ENCODE peak calls at places on chromosomes 16 and 17, in seven cellular contexts. T is CD4-positive, CD25-positive, alpha-beta regulatory T cell; K is A673; A is PC-9; F is body of pancreas; P is H7; Z is fibroblast of lung. N is an unnamed sample.
A peak's percentile ranks its signal among the peaks of the same experiment; 100 is the strongest.

GRCh38 chr16:73057369-73058210 is 9.7 kb upstream of the ZFHX3 start:
- DNase-seq in K (peak; percentile 42), T (no peak), P (peak; percentile 83), A (no peak), F (peak; percentile 38), Z (no peak), N (no peak)

GRCh38 chr16:27340654-27341053 is 26.9 kb downstream of the IL4R start:
- DNase-seq in Z (no peak), T (no peak), A (no peak), K (no peak), P (no peak), F (no peak), N (no peak)

GRCh38 chr17:65750678-65751077 is 189.2 kb upstream of the AXIN2 start:
- DNase-seq in T (peak; percentile 19), F (peak; percentile 81), K (peak; percentile 63), P (no peak), A (peak; percentile 89), Z (peak; percentile 88), N (peak; percentile 78)

GRCh38 chr17:50909765-50910661 is 43.9 kb upstream of the TOB1 start:
- DNase-seq in P (no peak), F (no peak), T (peak; percentile 53), A (no peak), K (no peak), Z (no peak), N (no peak)

GRCh38 chr17:39769974-39770587 is 32.3 kb downstream of the GRB7 start:
- DNase-seq in F (no peak), A (peak; percentile 99), Z (no peak), T (peak; percentile 48), P (no peak), K (no peak), N (peak; percentile 40)

GRCh38 chr17:9755083-9755482 is 36.3 kb downstream of the DHRS7C start:
- DNase-seq in Z (no peak), T (no peak), A (no peak), P (no peak), F (no peak), K (no peak), N (no peak)

GRCh38 chr17:71699907-71700306 is 420.9 kb upstream of the SOX9 start:
- DNase-seq in P (no peak), T (no peak), F (no peak), A (no peak), K (no peak), Z (no peak), N (no peak)

GRCh38 chr17:57121308-57122042 is 36.4 kb downstream of the AKAP1 start:
- DNase-seq in T (no peak), F (peak; percentile 55), P (peak; percentile 82), K (peak; percentile 58), Z (peak; percentile 51), A (no peak), N (peak; percentile 68)

GRCh38 chr17:82645516-82645915 is 2.7 kb downstream of the WDR45B start:
- DNase-seq in T (no peak), A (no peak), P (no peak), F (no peak), K (no peak), Z (no peak), N (no peak)

GRCh38 chr17:60229189-60229802 is 79.5 kb downstream of the CA4 start:
- DNase-seq in K (peak; percentile 52), Z (peak; percentile 34), P (no peak), A (no peak), F (no peak), T (no peak), N (peak; percentile 13)

GRCh38 chr17:8133398-8133797 is 9.5 kb upstream of the HES7 start:
- DNase-seq in Z (no peak), F (no peak), P (peak; percentile 84), A (no peak), T (no peak), K (no peak), N (no peak)

GRCh38 chr16:11207646-11208045 is 48.4 kb downstream of the SOCS1 start:
- DNase-seq in A (no peak), P (no peak), Z (no peak), F (no peak), T (no peak), K (no peak), N (no peak)

GRCh38 chr17:8887834-8888703 is 20.6 kb upstream of the PIK3R6 start:
- DNase-seq in T (no peak), A (no peak), Z (peak; percentile 38), K (no peak), F (no peak), P (peak; percentile 90), N (peak; percentile 69)

GRCh38 chr16:74034862-74035261 is 261.8 kb upstream of the PSMD7 start:
- DNase-seq in P (peak; percentile 32), K (peak; percentile 49), T (no peak), Z (peak; percentile 69), A (no peak), F (no peak), N (no peak)

GRCh38 chr17:79549111-79549915 is 61.5 kb downstream of the RBFOX3 start:
- DNase-seq in A (no peak), F (no peak), K (no peak), T (no peak), P (peak; percentile 88), Z (no peak), N (no peak)
- H3K27me3 ChIP-seq in A (peaks cover 67% of the 10 kb centered on the region), F (no peaks in the 10 kb centered on the region), K (peaks cover 35% of the 10 kb centered on the region), T (no peaks in the 10 kb centered on the region), P (no peaks in the 10 kb centered on the region), Z (no peaks in the 10 kb centered on the region), N (no peaks in the 10 kb centered on the region)

GRCh38 chr17:79144090-79144610 is 69.5 kb downstream of the ENGASE start:
- DNase-seq in P (no peak), A (no peak), K (no peak), Z (no peak), F (no peak), T (no peak), N (no peak)
- H3K27me3 ChIP-seq in P (no peaks in the 10 kb centered on the region), A (peaks cover 90% of the 10 kb centered on the region), K (peaks cover 35% of the 10 kb centered on the region), Z (no peaks in the 10 kb centered on the region), F (no peaks in the 10 kb centered on the region), T (no peaks in the 10 kb centered on the region), N (no peaks in the 10 kb centered on the region)

GRCh38 chr17:48998557-48999440 is 1.6 kb downstream of the IGF2BP1 start:
- DNase-seq in Z (peak; percentile 59), F (no peak), T (no peak), A (no peak), K (peak; percentile 77), P (no peak), N (no peak)
- H3K27me3 ChIP-seq in Z (peaks cover 70% of the 10 kb centered on the region), F (peaks cover 7% of the 10 kb centered on the region), T (peaks cover 69% of the 10 kb centered on the region), A (no peaks in the 10 kb centered on the region), K (no peaks in the 10 kb centered on the region), P (no peaks in the 10 kb centered on the region), N (no peaks in the 10 kb centered on the region)

DNA sequence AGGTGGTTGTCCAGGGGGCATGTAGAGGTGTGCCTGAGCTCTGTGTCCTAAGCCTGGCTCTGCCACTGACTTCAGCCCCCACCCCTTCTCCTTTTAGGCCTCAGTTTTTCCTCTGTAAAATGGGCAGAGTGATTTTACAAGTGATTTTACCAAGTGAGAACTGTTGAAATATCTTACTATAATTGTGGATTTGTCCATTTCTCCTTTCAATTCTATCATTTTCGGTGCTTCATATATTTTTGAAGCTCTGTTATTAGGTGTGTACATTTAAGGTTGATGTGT is 21.7 kb upstream of the HOXB9 start:
- DNase-seq in A (no peak), P (no peak), T (no peak), F (no peak), Z (no peak), K (no peak), N (no peak)
- H3K27me3 ChIP-seq in A (peaks cover 52% of the 10 kb centered on the region), P (peaks cover 72% of the 10 kb centered on the region), T (peaks cover 35% of the 10 kb centered on the region), F (no peaks in the 10 kb centered on the region), Z (peaks cover 49% of the 10 kb centered on the region), K (peaks cover 4% of the 10 kb centered on the region), N (peaks cover 43% of the 10 kb centered on the region)

GRCh38 chr16:4214215-4214621 is 27.7 kb downstream of the SRL start:
- DNase-seq in T (no peak), F (no peak), K (peak; percentile 46), P (no peak), Z (peak; percentile 82), A (peak; percentile 93), N (peak; percentile 53)
- H3K27me3 ChIP-seq in T (peaks cover 4% of the 10 kb centered on the region), F (no peaks in the 10 kb centered on the region), K (no peaks in the 10 kb centered on the region), P (no peaks in the 10 kb centered on the region), Z (no peaks in the 10 kb centered on the region), A (no peaks in the 10 kb centered on the region), N (no peaks in the 10 kb centered on the region)

GRCh38 chr17:27413792-27414191 is 42.5 kb upstream of the KSR1 start:
- DNase-seq in A (no peak), P (no peak), Z (no peak), T (no peak), F (no peak), K (no peak), N (peak; percentile 14)

GRCh38 chr17:27413295-27413694 is 43.0 kb upstream of the KSR1 start:
- DNase-seq in K (no peak), A (no peak), Z (no peak), T (no peak), P (no peak), F (no peak), N (no peak)

GRCh38 chr17:27415090-27415795 is 41.0 kb upstream of the KSR1 start:
- DNase-seq in K (no peak), A (no peak), F (no peak), T (no peak), P (no peak), Z (no peak), N (no peak)

GRCh38 chr17:27414686-27415085 is 41.6 kb upstream of the KSR1 start:
- DNase-seq in Z (no peak), F (no peak), P (no peak), K (no peak), T (no peak), A (no peak), N (no peak)

DNA sequence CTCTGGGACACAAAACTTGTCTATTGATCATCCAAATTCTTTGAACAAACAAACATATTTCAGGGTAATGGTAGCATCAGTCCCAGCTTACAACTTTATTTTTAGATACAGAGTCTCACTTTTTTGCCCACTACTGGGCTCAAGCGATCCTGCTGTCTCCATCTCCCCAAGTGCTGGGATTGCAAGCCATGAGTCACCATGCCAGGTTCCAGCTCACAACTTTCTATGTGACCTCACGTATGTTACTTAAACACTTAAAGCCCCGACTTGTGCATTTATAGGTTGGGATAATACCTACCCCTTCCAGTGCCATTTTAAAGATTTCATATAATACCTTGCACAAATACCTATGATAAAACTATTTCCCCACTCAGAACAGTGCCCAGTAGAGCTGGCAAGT is 42.0 kb upstream of the KSR1 start:
- DNase-seq in Z (peak; percentile 9), T (no peak), A (no peak), P (no peak), K (no peak), F (no peak), N (no peak)
- H3K27me3 ChIP-seq in Z (peaks cover 2% of the 10 kb centered on the region), T (no peaks in the 10 kb centered on the region), A (no peaks in the 10 kb centered on the region), P (no peaks in the 10 kb centered on the region), K (no peaks in the 10 kb centered on the region), F (no peaks in the 10 kb centered on the region), N (no peaks in the 10 kb centered on the region)

GRCh38 chr17:44977740-44978584 is 9.9 kb upstream of the C1QL1 start:
- DNase-seq in K (no peak), Z (no peak), P (peak; percentile 68), T (no peak), A (no peak), F (no peak), N (no peak)

GRCh38 chr17:44978807-44979206 is 10.7 kb upstream of the C1QL1 start:
- DNase-seq in F (no peak), T (no peak), K (no peak), A (no peak), Z (no peak), P (no peak), N (no peak)

GRCh38 chr17:44972953-44973352 is 4.8 kb upstream of the C1QL1 start:
- DNase-seq in F (no peak), T (no peak), P (no peak), K (no peak), Z (peak; percentile 34), A (peak; percentile 40), N (no peak)

GRCh38 chr17:44977065-44977464 is 9.0 kb upstream of the C1QL1 start:
- DNase-seq in K (no peak), A (no peak), Z (no peak), P (no peak), F (no peak), T (no peak), N (no peak)

GRCh38 chr17:44976198-44976597 is 8.1 kb upstream of the C1QL1 start:
- DNase-seq in Z (no peak), F (no peak), T (no peak), P (no peak), K (no peak), A (no peak), N (no peak)
- H3K27me3 ChIP-seq in Z (peaks cover 10% of the 10 kb centered on the region), F (no peaks in the 10 kb centered on the region), T (peaks cover 2% of the 10 kb centered on the region), P (peaks cover 4% of the 10 kb centered on the region), K (no peaks in the 10 kb centered on the region), A (no peaks in the 10 kb centered on the region), N (peaks cover 9% of the 10 kb centered on the region)

N was measured in trophoblast cell.